ENCODE peak calls at places on chromosomes 7 and 10, in eight cellular contexts. L, Z, J, Y, I, E, O and A are unnamed samples.

GRCh38 chr10:133201948-133202725 is 27.9 kb upstream of the UTF1 start:
- DNase-seq in L (no peak), Z (no peak), J (no peak), Y (no peak), I (no peak), E (no peak), O (no peak), A (no peak)

GRCh38 chr7:144057954-144058353 is 9.2 kb downstream of the OR2A5 start:
- DNase-seq in L (peak; percentile 29), Z (no peak), J (no peak), Y (no peak), I (peak; percentile 31), E (no peak), O (no peak), A (no peak)

GRCh38 chr10:30396282-30396681 is 37.7 kb upstream of the MAP3K8 start:
- DNase-seq in L (no peak), Z (no peak), J (no peak), Y (no peak), I (no peak), E (no peak), O (no peak), A (no peak)

GRCh38 chr10:15169555-15170407 is 1.3 kb upstream of the NMT2 start:
- DNase-seq in L (no peak), Z (peak; percentile 27), J (no peak), Y (peak; percentile 80), I (no peak), E (no peak), O (peak; percentile 67), A (peak; percentile 39)

GRCh38 chr10:77582710-77583115 is 54.9 kb downstream of the KCNMA1 start:
- DNase-seq in L (peak; percentile 78), Z (no peak), J (peak; percentile 79), Y (no peak), I (peak; percentile 50), E (peak; percentile 34), O (no peak), A (no peak)

GRCh38 chr10:110947061-110947595 is 27.7 kb downstream of the SHOC2 start:
- DNase-seq in L (peak; percentile 34), Z (no peak), J (peak; percentile 63), Y (no peak), I (no peak), E (no peak), O (no peak), A (no peak)

GRCh38 chr10:112360308-112361270 is 13.3 kb upstream of the ACSL5 start:
- DNase-seq in L (peak; percentile 81), Z (peak; percentile 79), J (peak; percentile 21), Y (no peak), I (peak; percentile 80), E (peak; percentile 49), O (no peak), A (no peak)

GRCh38 chr10:12466701-12467100 is 117.4 kb downstream of the CAMK1D start:
- DNase-seq in L (no peak), Z (no peak), J (peak; percentile 18), Y (no peak), I (no peak), E (no peak), O (no peak), A (no peak)

GRCh38 chr10:129761166-129761565 is 202.9 kb downstream of the EBF3 start:
- DNase-seq in L (no peak), Z (no peak), J (no peak), Y (no peak), I (no peak), E (no peak), O (no peak), A (no peak)

GRCh38 chr10:24806262-24806661 is 82.6 kb upstream of the ARHGAP21 start:
- DNase-seq in L (no peak), Z (no peak), J (no peak), Y (no peak), I (no peak), E (no peak), O (no peak), A (no peak)

GRCh38 chr10:91758303-91759146 is 39.7 kb upstream of the TNKS2 start:
- DNase-seq in L (peak; percentile 72), Z (no peak), J (peak; percentile 75), Y (peak; percentile 61), I (no peak), E (no peak), O (no peak), A (no peak)

GRCh38 chr7:29555061-29555460 is 8.6 kb upstream of the PRR15 start:
- DNase-seq in L (no peak), Z (no peak), J (no peak), Y (no peak), I (no peak), E (no peak), O (no peak), A (no peak)

GRCh38 chr7:35754741-35755140 is 46.1 kb upstream of the SEPTIN7 start:
- DNase-seq in L (peak; percentile 6), Z (no peak), J (peak; percentile 17), Y (no peak), I (no peak), E (no peak), O (no peak), A (no peak)

GRCh38 chr7:149664666-149665065 is 108.7 kb downstream of the ZNF467 start:
- DNase-seq in L (no peak), Z (no peak), J (no peak), Y (no peak), I (no peak), E (no peak), O (no peak), A (no peak)

GRCh38 chr7:723541-723940 is 3.0 kb upstream of the DNAAF5 start:
- DNase-seq in L (no peak), Z (no peak), J (no peak), Y (no peak), I (no peak), E (no peak), O (no peak), A (no peak)

GRCh38 chr10:98033515-98033914 is 3.1 kb upstream of the CRTAC1 start:
- DNase-seq in L (no peak), Z (no peak), J (no peak), Y (no peak), I (no peak), E (no peak), O (no peak), A (no peak)

GRCh38 chr7:15853832-15854470 is 167.5 kb upstream of the MEOX2 start:
- DNase-seq in L (peak; percentile 36), Z (no peak), J (peak; percentile 34), Y (no peak), I (no peak), E (no peak), O (no peak), A (no peak)

GRCh38 chr7:120794100-120794729 is 63.7 kb downstream of the TSPAN12 start:
- DNase-seq in L (peak; percentile 11), Z (no peak), J (no peak), Y (no peak), I (no peak), E (no peak), O (no peak), A (no peak)

GRCh38 chr10:130764651-130765050 is 546.9 kb downstream of the TCERG1L start:
- DNase-seq in L (no peak), Z (no peak), J (no peak), Y (no peak), I (no peak), E (no peak), O (no peak), A (no peak)

GRCh38 chr10:52466464-52466863 is 152.4 kb downstream of the DKK1 start:
- DNase-seq in L (peak; percentile 39), Z (no peak), J (no peak), Y (no peak), I (no peak), E (no peak), O (no peak), A (no peak)

GRCh38 chr7:101390901-101391301 is 28.2 kb downstream of the COL26A1 start:
- DNase-seq in L (no peak), Z (peak; percentile 66), J (no peak), Y (peak; percentile 25), I (peak; percentile 36), E (no peak), O (peak; percentile 78), A (no peak)

GRCh38 chr10:114902151-114902550 is 35.8 kb upstream of the TRUB1 start:
- DNase-seq in L (no peak), Z (no peak), J (peak; percentile 22), Y (no peak), I (no peak), E (no peak), O (no peak), A (no peak)

GRCh38 chr7:152871005-152871677 is 111.6 kb downstream of the ACTR3B start:
- DNase-seq in L (no peak), Z (no peak), J (no peak), Y (no peak), I (no peak), E (no peak), O (no peak), A (no peak)
- H3K27ac ChIP-seq in L (no peak overlapping the region), Z (no peak overlapping the region), J (no peak overlapping the region), Y (no peak overlapping the region), I (no peak overlapping the region), E (no peak overlapping the region), O (no peak overlapping the region), A (no peak overlapping the region)

GRCh38 chr7:100213672-100214071 is 6.1 kb upstream of the PVRIG start:
- DNase-seq in L (no peak), Z (no peak), J (no peak), Y (no peak), I (no peak), E (no peak), O (no peak), A (no peak)
- H3K4me1 ChIP-seq in L (no peaks in the 10 kb centered on the region), Z (no peaks in the 10 kb centered on the region), J (no peaks in the 10 kb centered on the region), Y (peaks cover 34% of the 10 kb centered on the region), I (no peaks in the 10 kb centered on the region), E (peaks cover 8% of the 10 kb centered on the region), O (no peaks in the 10 kb centered on the region), A (peaks cover 20% of the 10 kb centered on the region)

DNA sequence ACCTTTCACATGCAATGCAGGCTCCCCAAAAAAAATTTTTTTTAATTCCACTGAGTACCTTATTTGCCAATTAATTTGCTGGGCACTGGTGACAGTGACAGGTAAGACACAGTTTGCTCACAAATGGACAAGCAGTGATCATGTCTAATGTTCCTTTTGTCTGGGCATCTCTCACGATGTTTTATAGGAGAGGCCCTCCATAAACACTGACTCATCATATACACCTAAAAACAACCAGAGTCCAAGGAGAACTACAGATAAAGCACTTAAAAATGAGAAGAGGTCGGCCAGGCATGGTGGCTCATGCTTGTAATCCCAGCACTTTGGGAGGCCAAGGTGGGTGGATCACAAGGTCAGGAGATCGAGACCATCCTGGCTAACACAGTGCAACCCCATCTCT is 105.1 kb downstream of the ATE1 start:
- DNase-seq in L (no peak), Z (no peak), J (no peak), Y (no peak), I (no peak), E (no peak), O (no peak), A (no peak)
- H3K9me3 ChIP-seq in L (no peaks in the 10 kb centered on the region), Z (no peaks in the 10 kb centered on the region), J (no peaks in the 10 kb centered on the region), Y (no peaks in the 10 kb centered on the region), I (no peaks in the 10 kb centered on the region), E (no peaks in the 10 kb centered on the region), O (no peaks in the 10 kb centered on the region), A (no peaks in the 10 kb centered on the region)

DNA sequence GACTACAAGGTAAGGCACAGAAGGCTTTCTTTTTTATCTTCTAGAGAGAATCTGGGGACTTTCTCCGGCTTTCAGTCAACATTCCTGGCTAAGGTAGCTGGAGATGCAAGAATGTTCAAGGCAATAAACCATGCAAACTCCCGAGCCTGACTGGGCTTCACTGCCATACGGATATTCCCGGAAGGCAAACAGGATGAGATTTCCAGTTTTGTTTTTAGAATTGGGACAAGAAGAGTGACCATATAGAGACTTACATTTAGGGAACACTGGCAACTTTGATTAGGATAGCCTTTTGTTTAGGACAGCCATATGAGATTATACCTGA is 269 bp downstream of the CALD1 start:
- DNase-seq in L (no peak), Z (no peak), J (no peak), Y (no peak), I (no peak), E (no peak), O (no peak), A (no peak)
- H3K27ac ChIP-seq in L (peak overlapping the region; percentile 76), Z (peak overlapping the region; percentile 92), J (peak overlapping the region; percentile 86), Y (no peak overlapping the region), I (peak overlapping the region; percentile 84), E (peak overlapping the region; percentile 77), O (peak overlapping the region; percentile 55), A (no peak overlapping the region)